ENCODE peak calls at places on chromosome 6, in five cellular contexts. Y is CD4-positive, CD25-positive, alpha-beta regulatory T cell; E is GM23338; K is RWPE2; S is SK-N-SH treated with all-trans-retinoic acid at 6 μM for 48 hours. Q is an unnamed sample.

GRCh38 chr6:28876702-28877101 is 47.1 kb downstream of the TRIM27 start:
- ATAC-seq in Y (no peak), E (no peak), K (no peak), S (no peak), Q (no peak)

GRCh38 chr6:37232430-37233017 is 25.0 kb upstream of the TBC1D22B start:
- ATAC-seq in Y (no peak), E (no peak), K (no peak), S (no peak), Q (no peak)

GRCh38 chr6:169324661-169325459 is 71.2 kb upstream of the THBS2 start:
- ATAC-seq in Y (no peak), E (no peak), K (no peak), S (no peak), Q (peak; percentile 20)

GRCh38 chr6:26554669-26555504 is 16.7 kb downstream of the HMGN4 start:
- ATAC-seq in Y (peak; percentile 51), E (peak; percentile 15), K (peak; percentile 6), S (peak; percentile 42), Q (no peak)

GRCh38 chr6:10529231-10529801 is 8.2 kb downstream of the GCNT2 start:
- ATAC-seq in Y (no peak), E (no peak), K (peak; percentile 5), S (no peak), Q (no peak)

GRCh38 chr6:90347411-90347841 is 50.8 kb upstream of the BACH2 start:
- ATAC-seq in Y (no peak), E (no peak), K (peak; percentile 73), S (no peak), Q (peak; percentile 78)

GRCh38 chr6:144590540-144590939 is 305.4 kb downstream of the UTRN start:
- ATAC-seq in Y (no peak), E (no peak), K (no peak), S (no peak), Q (peak; percentile 18)

GRCh38 chr6:30844118-30844535 is 40.2 kb upstream of the DDR1 start:
- ATAC-seq in Y (no peak), E (peak; percentile 60), K (peak; percentile 74), S (peak; percentile 98), Q (no peak)

GRCh38 chr6:38773338-38773737 is 58.2 kb downstream of the DNAH8 start:
- ATAC-seq in Y (no peak), E (peak; percentile 99), K (no peak), S (peak; percentile 36), Q (peak; percentile 64)

GRCh38 chr6:100482698-100483097 is 18.0 kb upstream of the SIM1 start:
- ATAC-seq in Y (no peak), E (no peak), K (no peak), S (no peak), Q (no peak)

GRCh38 chr6:25681848-25682247 is 29.8 kb downstream of the SCGN start:
- ATAC-seq in Y (no peak), E (no peak), K (no peak), S (no peak), Q (no peak)

GRCh38 chr6:686528-686927 is 6.4 kb downstream of the EXOC2 start:
- ATAC-seq in Y (no peak), E (no peak), K (no peak), S (no peak), Q (no peak)

GRCh38 chr6:63598001-63598250 is 25.6 kb downstream of the LOC128125822 start:
- ATAC-seq in Y (no peak), E (peak; percentile 65), K (peak; percentile 30), S (peak; percentile 73), Q (no peak)

GRCh38 chr6:25369043-25369442 is 89.9 kb downstream of the CARMIL1 start:
- ATAC-seq in Y (no peak), E (peak; percentile 30), K (no peak), S (no peak), Q (no peak)

GRCh38 chr6:56246544-56246940 is 838 bp downstream of the COL21A1 start:
- ATAC-seq in Y (no peak), E (peak; percentile 61), K (peak; percentile 31), S (no peak), Q (no peak)

GRCh38 chr6:109299695-109300564 is 82.3 kb downstream of the CD164 start:
- ATAC-seq in Y (no peak), E (no peak), K (no peak), S (no peak), Q (no peak)

GRCh38 chr6:43262000-43262779 is 18.9 kb downstream of the TTBK1 start:
- ATAC-seq in Y (no peak), E (no peak), K (no peak), S (no peak), Q (peak; percentile 27)

GRCh38 chr6:105982761-105983600 is 103.2 kb upstream of the PRDM1 start:
- ATAC-seq in Y (no peak), E (no peak), K (no peak), S (no peak), Q (no peak)

Q was measured in esophagus mucosa.